ENCODE peak calls at places on chromosomes 3 and 15, in ten cellular contexts. O is cardiac muscle cell; I is right cardiac atrium; K is HepG2; E is osteoblast; A is naive thymus-derived CD4-positive, alpha-beta T cell; W is upper lobe of right lung; H is neural progenitor cell; C is CD4-positive, CD25-positive, alpha-beta regulatory T cell; R is H9. J is an unnamed sample.

GRCh38 chr3:8446845-8447244 is 54.8 kb upstream of the LMCD1 start:
- DNase-seq in O (no peak), A (no peak), H (no peak), C (no peak), I (no peak), R (no peak), K (no peak), E (no peak), W (no peak), J (no peak)

GRCh38 chr3:183158552-183159006 is 4.0 kb downstream of the LAMP3 start:
- DNase-seq in C (no peak), W (no peak), R (no peak), E (peak; percentile 96), K (no peak), O (no peak), I (no peak), H (no peak), A (no peak), J (no peak)

GRCh38 chr3:23712656-23713559 is 92.8 kb upstream of the UBE2E1 start:
- DNase-seq in W (no peak), I (peak; percentile 44), K (no peak), A (no peak), R (peak; percentile 90), H (peak; percentile 86), E (peak; percentile 47), C (no peak), O (peak; percentile 58), J (no peak)

GRCh38 chr3:112681822-112682325 is 40.9 kb upstream of the CCDC80 start:
- DNase-seq in R (no peak), H (no peak), W (no peak), I (no peak), O (no peak), A (no peak), C (no peak), E (peak; percentile 43), K (no peak), J (no peak)

GRCh38 chr3:40309925-40310635 is 573 bp downstream of the EIF1B start:
- DNase-seq in A (peak; percentile 35), C (peak; percentile 44), I (peak; percentile 58), W (peak; percentile 84), R (no peak), H (peak; percentile 69), K (peak; percentile 35), O (peak; percentile 67), E (peak; percentile 50), J (peak; percentile 12)

GRCh38 chr3:124132813-124133212 is 140.9 kb upstream of the ROPN1 start:
- DNase-seq in C (no peak), W (no peak), H (no peak), R (no peak), O (no peak), I (no peak), A (no peak), E (no peak), K (no peak), J (no peak)

GRCh38 chr15:29270169-29270955 is 740 bp upstream of the NSMCE3 start:
- DNase-seq in H (no peak), A (peak; percentile 77), R (no peak), C (peak; percentile 80), I (no peak), O (no peak), K (no peak), E (peak; percentile 58), W (no peak), J (no peak)

GRCh38 chr3:154967090-154967489 is 113.0 kb upstream of the MME start:
- DNase-seq in H (no peak), R (no peak), C (no peak), O (no peak), A (no peak), K (no peak), E (no peak), I (no peak), W (no peak), J (no peak)

GRCh38 chr3:48598323-48599076 is 3.4 kb upstream of the COL7A1 start:
- DNase-seq in O (peak; percentile 33), A (no peak), H (no peak), R (no peak), E (peak; percentile 99), K (no peak), C (no peak), W (no peak), I (peak; percentile 47), J (no peak)

GRCh38 chr3:34216713-34217346 is 418.4 kb downstream of the PDCD6IP start:
- DNase-seq in E (peak; percentile 10), A (no peak), W (no peak), K (no peak), R (no peak), I (no peak), H (no peak), O (no peak), C (no peak), J (no peak)

GRCh38 chr3:185656321-185656840 is 70.3 kb downstream of the SENP2 start:
- DNase-seq in H (no peak), O (no peak), E (peak; percentile 95), A (no peak), K (no peak), C (no peak), R (no peak), W (no peak), I (peak; percentile 73), J (no peak)

GRCh38 chr3:13348671-13349396 is 71.3 kb downstream of the NUP210 start:
- DNase-seq in C (peak; percentile 38), H (peak; percentile 51), R (peak; percentile 67), K (no peak), W (no peak), E (peak; percentile 83), I (no peak), O (no peak), A (peak; percentile 41), J (no peak)

GRCh38 chr3:14286887-14287496 is 108.4 kb downstream of the LSM3 start:
- DNase-seq in R (no peak), W (no peak), E (no peak), O (no peak), C (no peak), K (no peak), H (no peak), A (no peak), I (no peak), J (no peak)

DNA sequence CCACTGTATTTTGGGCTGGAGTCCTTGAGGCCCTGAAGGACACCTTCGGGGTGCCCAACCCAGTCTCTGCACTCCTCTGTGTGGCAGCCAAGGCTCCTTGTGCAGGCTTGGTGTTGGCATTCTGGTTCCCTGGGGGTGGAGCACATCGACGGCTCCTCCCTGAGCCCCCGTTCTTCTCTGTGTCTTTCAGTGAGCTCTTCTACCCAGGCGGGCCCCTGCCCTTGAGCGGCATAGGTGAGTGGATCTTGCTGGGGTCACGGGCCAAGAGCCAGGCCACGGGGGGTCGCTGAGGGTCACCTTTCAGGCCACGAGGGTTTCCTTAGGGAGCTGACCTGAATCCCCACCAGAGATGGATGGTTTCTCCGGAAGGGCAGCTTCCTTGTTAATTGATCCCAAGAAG is 234.8 kb downstream of the SNRPN start:
- DNase-seq in R (no peak), E (peak; percentile 25), A (no peak), O (no peak), C (no peak), I (no peak), W (no peak), H (no peak), K (no peak), J (no peak)
- H3K9me3 ChIP-seq in R (peaks cover 51% of the 10 kb centered on the region), E (no peaks in the 10 kb centered on the region), A (no peaks in the 10 kb centered on the region), O (no peaks in the 10 kb centered on the region), C (peaks cover 56% of the 10 kb centered on the region), I (no peaks in the 10 kb centered on the region), W (no peaks in the 10 kb centered on the region), H (no peaks in the 10 kb centered on the region), K (peaks cover 100% of the 10 kb centered on the region), J (no peaks in the 10 kb centered on the region)

GRCh38 chr3:187136347-187136746 is 2.9 kb downstream of the RPL39L start:
- DNase-seq in I (no peak), C (no peak), W (no peak), O (no peak), H (no peak), E (no peak), R (no peak), A (no peak), K (no peak), J (no peak)

GRCh38 chr3:187125319-187126031 is 13.8 kb downstream of the RPL39L start:
- DNase-seq in H (no peak), K (no peak), O (no peak), R (no peak), W (no peak), E (no peak), C (no peak), A (no peak), I (no peak), J (no peak)

GRCh38 chr3:187131981-187132380 is 7.3 kb downstream of the RPL39L start:
- DNase-seq in E (no peak), H (no peak), W (no peak), C (no peak), A (no peak), R (no peak), K (no peak), I (no peak), O (no peak), J (no peak)

GRCh38 chr3:187132666-187133065 is 6.6 kb downstream of the RPL39L start:
- DNase-seq in I (no peak), O (no peak), C (no peak), R (no peak), H (no peak), K (no peak), A (no peak), W (no peak), E (no peak), J (no peak)

DNA sequence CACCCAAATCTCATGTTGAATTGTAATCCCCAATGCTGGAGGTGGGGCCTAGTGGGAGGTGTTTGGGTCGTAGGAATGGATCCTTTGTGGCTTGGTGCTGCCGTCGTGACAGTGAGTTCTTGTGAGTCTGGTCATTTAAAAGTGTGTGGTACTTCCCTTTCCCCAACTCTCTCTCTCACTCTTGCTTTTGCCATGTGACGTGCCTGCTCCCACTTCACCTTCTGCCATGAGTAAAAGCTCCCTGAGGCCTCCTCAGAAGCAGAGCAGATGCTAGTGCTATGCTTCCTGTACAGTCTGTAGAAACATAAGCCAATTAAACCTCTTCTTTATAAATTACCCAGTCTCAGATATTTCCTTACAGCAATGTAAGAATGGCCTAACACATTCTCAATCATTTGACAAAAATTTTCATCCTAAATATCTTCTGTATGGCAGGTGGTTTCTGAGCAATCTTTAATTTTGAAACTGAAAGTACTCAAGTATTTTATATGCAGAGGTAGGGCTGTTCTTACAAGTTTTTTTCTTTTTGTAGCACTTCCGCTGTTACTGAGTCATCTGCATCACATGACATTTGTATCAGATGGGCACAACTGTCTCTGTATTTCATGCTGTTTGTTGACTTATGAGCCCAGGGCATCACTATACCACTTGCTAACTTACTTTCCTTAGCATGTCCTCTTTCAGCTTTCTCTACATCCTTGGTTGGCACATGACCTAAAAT is 8.8 kb downstream of the RPL39L start:
- DNase-seq in O (no peak), I (no peak), R (no peak), W (no peak), A (peak; percentile 81), K (no peak), C (peak; percentile 86), E (no peak), H (no peak), J (no peak)
- H3K9me3 ChIP-seq in O (no peaks in the 10 kb centered on the region), I (no peaks in the 10 kb centered on the region), R (no peaks in the 10 kb centered on the region), W (no peaks in the 10 kb centered on the region), A (no peaks in the 10 kb centered on the region), K (no peaks in the 10 kb centered on the region), C (no peaks in the 10 kb centered on the region), E (no peaks in the 10 kb centered on the region), H (no peaks in the 10 kb centered on the region), J (no peaks in the 10 kb centered on the region)

GRCh38 chr15:88275804-88276203 is 19.3 kb upstream of the NTRK3 start:
- DNase-seq in A (no peak), I (no peak), R (no peak), O (no peak), H (no peak), W (peak; percentile 43), C (no peak), K (no peak), E (no peak), J (no peak)
- H3K9me3 ChIP-seq in A (no peaks in the 10 kb centered on the region), I (no peaks in the 10 kb centered on the region), R (no peaks in the 10 kb centered on the region), O (no peaks in the 10 kb centered on the region), H (no peaks in the 10 kb centered on the region), W (no peaks in the 10 kb centered on the region), C (no peaks in the 10 kb centered on the region), K (no peaks in the 10 kb centered on the region), E (no peaks in the 10 kb centered on the region), J (no peaks in the 10 kb centered on the region)

GRCh38 chr3:44501971-44502370 is 24.5 kb upstream of the ZNF445 start:
- DNase-seq in I (no peak), C (no peak), R (no peak), A (no peak), H (no peak), O (no peak), E (no peak), W (no peak), K (no peak), J (no peak)
- H3K9me3 ChIP-seq in I (no peaks in the 10 kb centered on the region), C (peaks cover 75% of the 10 kb centered on the region), R (peaks cover 28% of the 10 kb centered on the region), A (peaks cover 32% of the 10 kb centered on the region), H (peaks cover 20% of the 10 kb centered on the region), O (no peaks in the 10 kb centered on the region), E (peaks cover 15% of the 10 kb centered on the region), W (peaks cover 23% of the 10 kb centered on the region), K (peaks cover 35% of the 10 kb centered on the region), J (peaks cover 10% of the 10 kb centered on the region)

J was measured in T-helper 17 cell.